ENCODE peak calls at places on chromosomes 13 and 19, in four cellular contexts. Y, N, Q and S are unnamed samples.

GRCh38 chr13:49303533-49304252 is 56.0 kb downstream of the CDADC1 start:
- DNase-seq in Y (no peak), N (no peak), Q (no peak), S (no peak)

GRCh38 chr13:109626386-109627171 is 159.8 kb downstream of the IRS2 start:
- DNase-seq in Y (no peak), N (no peak), Q (no peak), S (no peak)

GRCh38 chr19:45733160-45733810 is at the start of gene MEIOSIN:
- DNase-seq in Y (no peak), N (no peak), Q (no peak), S (no peak)

GRCh38 chr13:97274782-97275252 is 52.7 kb downstream of the MBNL2 start:
- DNase-seq in Y (peak; percentile 72), N (no peak), Q (no peak), S (no peak)

GRCh38 chr13:80337706-80338105 is 3.2 kb downstream of the SPRY2 start:
- DNase-seq in Y (peak; percentile 44), N (no peak), Q (no peak), S (no peak)

GRCh38 chr13:44148159-44148929 is 225.3 kb upstream of the SERP2 start:
- DNase-seq in Y (no peak), N (no peak), Q (no peak), S (no peak)

GRCh38 chr19:16088985-16089846 is 12.9 kb downstream of the TPM4 start:
- DNase-seq in Y (no peak), N (no peak), Q (no peak), S (no peak)

GRCh38 chr13:43546260-43546659 is 240.5 kb downstream of the ENOX1 start:
- DNase-seq in Y (peak; percentile 29), N (no peak), Q (no peak), S (no peak)

GRCh38 chr19:3272532-3272931 is 48.1 kb downstream of the CELF5 start:
- DNase-seq in Y (no peak), N (no peak), Q (no peak), S (no peak)

GRCh38 chr19:14333101-14333871 is 48.0 kb upstream of the ADGRE5 start:
- DNase-seq in Y (peak; percentile 39), N (no peak), Q (peak; percentile 77), S (peak; percentile 68)

GRCh38 chr13:89315287-89315686 is 1644.1 kb downstream of the SLITRK5 start:
- DNase-seq in Y (no peak), N (no peak), Q (no peak), S (no peak)

GRCh38 chr13:89307278-89307677 is 1636.1 kb downstream of the SLITRK5 start:
- DNase-seq in Y (no peak), N (no peak), Q (no peak), S (no peak)

GRCh38 chr13:89310943-89311342 is 1639.8 kb downstream of the SLITRK5 start:
- DNase-seq in Y (no peak), N (no peak), Q (no peak), S (no peak)
- TF ChIP-seq CTCF in Y (no peak), N (no peak), Q (no peak), S (no peak)

GRCh38 chr19:5537870-5538269 is 29.9 kb downstream of the TINCR start:
- DNase-seq in Y (no peak), N (no peak), Q (no peak), S (no peak)

GRCh38 chr19:5530701-5531100 is 37.1 kb downstream of the TINCR start:
- DNase-seq in Y (no peak), N (no peak), Q (no peak), S (no peak)

GRCh38 chr19:5536337-5536894 is 31.3 kb downstream of the TINCR start:
- DNase-seq in Y (peak; percentile 23), N (no peak), Q (peak; percentile 97), S (no peak)

GRCh38 chr19:5533257-5533656 is 34.5 kb downstream of the TINCR start:
- DNase-seq in Y (no peak), N (no peak), Q (no peak), S (no peak)

GRCh38 chr19:5534787-5535586 is 32.8 kb downstream of the TINCR start:
- DNase-seq in Y (no peak), N (no peak), Q (peak; percentile 92), S (no peak)
- TF ChIP-seq CTCF in Y (peak; percentile 46), N (no peak), Q (peak; percentile 81), S (peak; percentile 19)

DNA sequence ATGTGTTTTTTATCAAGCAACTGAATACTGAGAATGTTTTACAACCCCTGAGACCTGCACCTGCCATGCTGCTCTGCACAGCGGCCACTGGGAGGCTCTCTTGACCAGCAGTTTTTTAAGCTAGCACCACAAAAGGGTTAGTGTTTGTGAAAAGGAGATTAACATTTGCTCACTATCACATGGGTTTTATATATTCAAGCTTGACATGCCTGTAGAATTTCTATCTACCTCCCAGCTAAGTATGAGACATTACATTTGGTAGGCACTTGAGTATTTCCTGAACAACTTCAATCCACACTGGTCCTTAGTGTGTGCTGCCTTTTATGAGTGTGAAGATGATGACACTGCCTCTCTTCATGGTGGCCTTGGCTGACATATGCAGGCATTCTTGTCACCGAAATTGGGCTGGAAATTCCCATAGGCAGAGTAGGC is 1238.9 kb downstream of the UQCRFS1 start:
- DNase-seq in Y (peak; percentile 29), N (no peak), Q (peak; percentile 83), S (no peak)
- TF ChIP-seq CTCF in Y (peak; percentile 45), N (peak; percentile 87), Q (peak; percentile 96), S (peak; percentile 32)

GRCh38 chr13:102774210-102774560 is 599 bp upstream of the TEX30 start:
- DNase-seq in Y (no peak), N (no peak), Q (no peak), S (no peak)

GRCh38 chr13:102771298-102772041 is 2.1 kb downstream of the TEX30 start:
- DNase-seq in Y (no peak), N (no peak), Q (no peak), S (no peak)

GRCh38 chr13:102773441-102774209 is at the start of gene TEX30:
- DNase-seq in Y (peak; percentile 84), N (peak; percentile 10), Q (peak; percentile 93), S (peak; percentile 93)

GRCh38 chr13:102770435-102770834 is 3.2 kb downstream of the TEX30 start:
- DNase-seq in Y (peak; percentile 13), N (no peak), Q (no peak), S (no peak)

GRCh38 chr13:102772042-102772425 is 1.6 kb downstream of the TEX30 start:
- DNase-seq in Y (no peak), N (no peak), Q (no peak), S (no peak)
- TF ChIP-seq CTCF in Y (no peak), N (no peak), Q (no peak), S (no peak)

DNA sequence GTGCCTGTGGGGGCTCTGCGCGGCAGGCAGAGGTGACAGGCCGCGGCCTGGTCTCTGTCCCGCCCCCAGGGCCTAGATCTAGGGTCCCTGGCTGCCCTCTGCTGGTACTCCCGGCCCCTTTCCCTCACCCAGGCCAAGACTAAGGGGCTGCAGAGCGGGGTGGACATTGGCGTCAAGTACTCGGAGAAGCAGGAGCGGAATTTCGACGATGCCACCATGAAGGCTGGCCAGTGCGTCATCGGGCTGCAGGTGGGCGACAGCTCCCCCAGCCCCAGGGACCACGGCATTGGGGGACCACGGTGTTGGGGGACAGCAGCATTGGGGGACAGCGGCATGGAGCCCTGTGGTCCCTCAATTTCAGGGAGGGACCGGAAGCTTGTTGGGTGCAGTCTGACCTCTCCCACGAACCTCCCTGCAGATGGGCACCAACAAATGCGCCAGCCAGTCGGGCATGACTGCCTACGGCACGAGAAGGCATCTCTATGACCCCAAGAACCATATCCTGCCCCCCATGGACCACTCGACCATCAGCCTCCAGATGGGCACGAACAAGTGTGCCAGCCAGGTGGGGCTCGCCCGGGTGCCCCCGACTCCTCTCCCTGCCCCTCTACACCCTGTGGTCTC is 3.8 kb upstream of the ABCA7 start:
- DNase-seq in Y (no peak), N (no peak), Q (peak; percentile 75), S (no peak)
- TF ChIP-seq CTCF in Y (no peak), N (no peak), Q (peak; percentile 59), S (peak; percentile 18)

GRCh38 chr19:29260477-29261317 is 47.7 kb upstream of the UQCRFS1 start:
- DNase-seq in Y (peak; percentile 27), N (peak; percentile 18), Q (peak; percentile 86), S (no peak)
- TF ChIP-seq CTCF in Y (peak; percentile 37), N (peak; percentile 87), Q (peak; percentile 83), S (peak; percentile 20)

GRCh38 chr13:99196466-99197256 is 4.0 kb upstream of the UBAC2 start:
- DNase-seq in Y (peak; percentile 9), N (no peak), Q (no peak), S (no peak)
- TF ChIP-seq CTCF in Y (no peak), N (no peak), Q (peak; percentile 61), S (no peak)

GRCh38 chr19:35740108-35740422 is 2.2 kb downstream of the IGFLR1 start:
- DNase-seq in Y (no peak), N (no peak), Q (no peak), S (no peak)
- TF ChIP-seq CTCF in Y (no peak), N (no peak), Q (no peak), S (no peak)